ENCODE peak calls at places on chromosome 12, in four cellular contexts. X is transverse colon, I is GM12878, W is suprapubic skin. G is an unnamed sample.
A peak's percentile ranks its signal among the peaks of the same experiment; 100 is the strongest.

GRCh38 chr12:78470354-78471195 is 394.0 kb upstream of the SYT1 start:
- DNase-seq in W (no peak), X (peak; percentile 9), I (no peak), G (peak; percentile 8)

GRCh38 chr12:108400060-108400459 is 60.9 kb upstream of the CMKLR1 start:
- DNase-seq in I (no peak), W (no peak), X (no peak), G (no peak)

GRCh38 chr12:12398026-12398859 is 41.4 kb downstream of the BORCS5 start:
- DNase-seq in W (no peak), I (no peak), X (peak; percentile 30), G (peak; percentile 42)

GRCh38 chr12:77796775-77797174 is 33.9 kb upstream of the NAV3 start:
- DNase-seq in I (no peak), X (no peak), W (no peak), G (no peak)

GRCh38 chr12:116529048-116529447 is 30.1 kb upstream of the MAP1LC3B2 start:
- DNase-seq in X (no peak), I (no peak), W (no peak), G (no peak)

GRCh38 chr12:121903202-121903601 is 14.6 kb downstream of the PSMD9 start:
- DNase-seq in W (no peak), X (no peak), I (no peak), G (no peak)

GRCh38 chr12:113070117-113070906 is 13.8 kb downstream of the DTX1 start:
- DNase-seq in W (no peak), I (no peak), X (peak; percentile 44), G (no peak)

GRCh38 chr12:57712671-57713070 is 18.7 kb downstream of the OS9 start:
- DNase-seq in I (no peak), X (no peak), W (no peak), G (no peak)

GRCh38 chr12:2179953-2180736 is 127.4 kb downstream of the CACNA1C start:
- DNase-seq in X (peak; percentile 62), I (no peak), W (no peak), G (peak; percentile 18)

GRCh38 chr12:2267624-2268477 is 215.1 kb downstream of the CACNA1C start:
- DNase-seq in W (no peak), X (no peak), I (no peak), G (no peak)

GRCh38 chr12:96354844-96355534 is 45.2 kb downstream of the CDK17 start:
- DNase-seq in I (no peak), X (no peak), W (no peak), G (no peak)

GRCh38 chr12:86801439-86801838 is 545.2 kb upstream of the MGAT4C start:
- DNase-seq in X (no peak), W (no peak), I (no peak), G (no peak)

GRCh38 chr12:6613015-6613775 is 6.0 kb upstream of the CHD4 start:
- DNase-seq in W (no peak), X (peak; percentile 86), I (no peak), G (peak; percentile 81)

GRCh38 chr12:591167-591570 is 72.1 kb downstream of the NINJ2 start:
- DNase-seq in W (no peak), I (no peak), X (no peak), G (no peak)

GRCh38 chr12:75792687-75793086 is 238.9 kb downstream of the PHLDA1 start:
- DNase-seq in X (no peak), W (no peak), I (no peak), G (no peak)

GRCh38 chr12:128980623-128981022 is 127.3 kb downstream of the GLT1D1 start:
- DNase-seq in I (no peak), X (no peak), W (no peak), G (no peak)

GRCh38 chr12:5072326-5072725 is 28.6 kb downstream of the KCNA5 start:
- DNase-seq in X (no peak), W (no peak), I (no peak), G (no peak)

GRCh38 chr12:92146497-92146828 is 817 bp upstream of the BTG1 start:
- DNase-seq in I (no peak), W (no peak), X (no peak), G (no peak)

GRCh38 chr12:124993568-124994434 is at the start of gene BRI3BP:
- DNase-seq in X (peak; percentile 81), I (no peak), W (no peak), G (peak; percentile 38)

GRCh38 chr12:116018282-116018681 is 259.2 kb downstream of the MED13L start:
- DNase-seq in W (no peak), X (no peak), I (no peak), G (no peak)

GRCh38 chr12:115638753-115639666 is 638.5 kb downstream of the MED13L start:
- DNase-seq in I (no peak), X (peak; percentile 15), W (no peak), G (no peak)

GRCh38 chr12:45730842-45731336 is 1.4 kb downstream of the ARID2 start:
- DNase-seq in X (no peak), I (no peak), W (no peak), G (no peak)

GRCh38 chr12:52789637-52790426 is 6.1 kb downstream of the KRT3 start:
- DNase-seq in I (no peak), X (peak; percentile 51), W (peak; percentile 72), G (no peak)

GRCh38 chr12:14167005-14167628 is 185.7 kb upstream of the GRIN2B start:
- DNase-seq in X (peak; percentile 46), W (no peak), I (no peak), G (peak; percentile 15)

GRCh38 chr12:68641138-68641537 is 30.4 kb downstream of the RAP1B start:
- DNase-seq in X (peak; percentile 34), W (no peak), I (peak; percentile 72), G (no peak)

GRCh38 chr12:128572311-128572810 is 251.4 kb downstream of the SLC15A4 start:
- DNase-seq in X (no peak), W (no peak), I (no peak), G (no peak)

GRCh38 chr12:9123741-9124140 is 8.0 kb upstream of the A2M start:
- DNase-seq in I (no peak), X (no peak), W (no peak), G (no peak)
- H3K27ac ChIP-seq in I (no peak overlapping the region), X (peak overlapping the region; percentile 54), W (peak overlapping the region; percentile 29), G (peak overlapping the region; percentile 22)

DNA sequence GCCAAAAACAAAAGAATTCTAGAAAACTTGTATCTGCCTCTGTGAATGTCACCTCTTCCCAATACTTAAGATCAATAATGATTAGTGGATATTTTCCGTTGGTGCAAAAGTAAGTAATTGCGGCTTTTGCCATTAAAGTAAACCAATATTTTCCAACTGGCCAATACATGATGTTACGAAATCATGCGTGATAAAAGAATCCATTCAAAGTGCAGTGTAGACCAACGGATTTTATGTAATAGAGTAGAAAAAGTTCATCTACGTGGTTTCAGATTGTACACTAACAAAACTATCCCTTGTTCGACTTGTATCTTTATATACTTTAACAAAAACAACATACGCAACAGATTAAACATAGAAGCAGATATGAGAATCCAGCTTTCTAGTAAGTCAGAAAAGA is 626 bp upstream of the ZNF268 start:
- DNase-seq in I (no peak), X (no peak), W (no peak), G (no peak)
- H3K9me3 ChIP-seq in I (peaks cover 12% of the 10 kb centered on the region), X (peaks cover 52% of the 10 kb centered on the region), W (peaks cover 24% of the 10 kb centered on the region), G (no peaks in the 10 kb centered on the region)

DNA sequence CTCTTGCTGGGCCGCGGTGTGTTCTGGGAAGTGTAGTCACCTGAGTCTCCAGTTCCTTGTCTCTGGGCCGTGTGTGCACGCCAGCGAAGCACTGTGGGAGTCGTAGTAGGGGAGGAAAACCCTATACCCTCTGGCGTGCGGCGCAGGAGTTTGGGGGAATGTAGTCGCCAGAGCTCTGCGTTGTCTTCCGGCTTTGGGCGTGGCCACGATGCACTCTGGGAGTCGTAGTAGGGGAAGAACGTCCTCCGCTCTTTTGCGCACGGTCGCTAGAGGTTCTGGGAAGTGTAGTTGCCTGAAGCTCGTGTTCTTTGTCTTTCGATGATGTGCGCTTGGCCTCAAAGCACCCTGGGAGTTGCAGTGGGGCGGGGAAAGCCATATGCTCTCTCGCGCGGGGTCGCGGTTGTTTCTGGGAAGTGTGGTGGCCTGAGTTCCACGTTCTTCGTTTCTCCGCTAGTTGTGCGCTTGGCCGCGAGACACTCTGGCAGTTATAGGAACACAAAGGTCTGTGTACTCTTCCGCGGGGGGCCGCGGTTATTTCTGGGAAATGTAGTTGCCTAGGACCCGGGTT is 588 bp upstream of the ZNF140 start:
- DNase-seq in I (peak; percentile 96), X (peak; percentile 98), W (peak; percentile 98), G (peak; percentile 98)
- TF ChIP-seq POLR2AphosphoS5 in I (peak; percentile 75), X (peak; percentile 56), W (peak; percentile 87), G (peak; percentile 98)

DNA sequence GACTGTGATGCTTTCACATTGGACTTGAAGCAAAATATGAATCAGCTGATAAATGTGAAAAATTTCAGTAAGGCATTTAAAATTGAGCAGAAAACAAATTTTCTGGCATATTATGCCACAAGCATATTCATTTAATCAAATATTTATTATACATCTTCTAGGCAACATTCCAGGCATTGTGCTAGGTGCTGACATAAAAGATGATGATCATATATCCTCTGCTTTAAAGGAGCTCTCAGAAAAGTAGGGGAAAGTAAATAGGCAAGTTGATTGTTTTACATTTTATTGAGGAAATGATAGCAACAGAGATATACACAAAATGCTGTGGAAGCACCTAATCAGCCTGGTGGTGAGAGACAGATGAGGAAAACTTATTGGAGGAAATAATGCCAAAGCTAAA is 248.9 kb downstream of the SLC16A7 start:
- DNase-seq in I (no peak), X (no peak), W (no peak), G (no peak)
- H3K27ac ChIP-seq in I (no peak overlapping the region), X (no peak overlapping the region), W (no peak overlapping the region), G (no peak overlapping the region)

DNA sequence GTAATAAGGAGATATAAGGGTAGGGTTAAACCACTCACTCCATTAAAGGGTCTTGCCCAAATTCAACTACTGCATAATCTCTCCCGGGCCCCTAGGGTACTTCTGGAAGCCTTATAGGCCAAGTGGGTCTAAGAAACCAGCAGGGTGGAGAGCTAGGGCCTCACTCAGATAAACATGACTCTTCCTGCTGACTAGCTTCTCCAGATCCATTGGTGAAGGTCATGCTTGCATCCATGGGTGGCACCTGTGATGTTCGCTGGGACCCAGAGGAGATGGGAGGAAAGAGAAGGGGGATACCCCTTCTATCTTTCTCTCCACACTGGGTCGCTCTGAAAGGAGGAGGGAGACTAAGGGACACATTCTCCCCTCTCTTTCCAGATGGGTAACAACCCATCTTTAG is 36.1 kb upstream of the HIGD1C start:
- DNase-seq in I (no peak), W (no peak), X (no peak), G (no peak)
- H3K9me3 ChIP-seq in I (peaks cover 19% of the 10 kb centered on the region), W (peaks cover 15% of the 10 kb centered on the region), X (peaks cover 33% of the 10 kb centered on the region), G (no peaks in the 10 kb centered on the region)

GRCh38 chr12:66169221-66170170 is at the start of gene TMBIM4:
- DNase-seq in W (peak; percentile 94), X (peak; percentile 91), I (peak; percentile 77), G (peak; percentile 78)
- TF ChIP-seq POLR2AphosphoS5 in W (peak; percentile 79), X (peak; percentile 86), I (peak; percentile 91), G (peak; percentile 73)

GRCh38 chr12:38152816-38153736 is 163.5 kb upstream of the ALG10B start:
- DNase-seq in I (no peak), W (no peak), X (no peak), G (no peak)

GRCh38 chr12:38153737-38154061 is 162.9 kb upstream of the ALG10B start:
- DNase-seq in X (no peak), I (no peak), W (no peak), G (no peak)

GRCh38 chr12:38151991-38152700 is 164.4 kb upstream of the ALG10B start:
- DNase-seq in I (no peak), W (no peak), X (no peak), G (no peak)

GRCh38 chr12:38144601-38145436 is 171.8 kb upstream of the ALG10B start:
- DNase-seq in W (peak; percentile 65), I (no peak), X (no peak), G (no peak)

GRCh38 chr12:38149395-38150073 is 167.0 kb upstream of the ALG10B start:
- DNase-seq in W (no peak), X (no peak), I (no peak), G (no peak)
- H3K27ac ChIP-seq in W (no peak overlapping the region), X (no peak overlapping the region), I (no peak overlapping the region), G (no peak overlapping the region)

G was measured in prostate gland.